ENCODE peak calls at places on chromosomes 4 and X, in eight cellular contexts. U is NCI-H1436; Q is posterior vena cava; Y is CD4-positive, CD25-positive, alpha-beta regulatory T cell; Z is effector CD4-positive, alpha-beta T cell; T is B cell; V is HCEC 1CT; X is esophagus squamous epithelium. W is an unnamed sample.

GRCh38 chrX:140672840-140673731 is 36.5 kb upstream of the LINC00632 start:
- DNase-seq in U (no peak), Q (no peak), Y (no peak), Z (no peak), T (no peak), V (no peak), X (no peak), W (no peak)

GRCh38 chrX:10622197-10622596 is 1.8 kb upstream of the MID1 start:
- DNase-seq in U (no peak), Q (no peak), Y (no peak), Z (no peak), T (no peak), V (no peak), X (no peak), W (no peak)

GRCh38 chr4:96630839-96631238 is 790.9 kb downstream of the PDHA2 start:
- DNase-seq in U (no peak), Q (no peak), Y (no peak), Z (no peak), T (no peak), V (no peak), X (no peak), W (no peak)

GRCh38 chrX:53321216-53321942 is 40.0 kb upstream of the IQSEC2 start:
- DNase-seq in U (no peak), Q (peak; percentile 68), Y (no peak), Z (no peak), T (no peak), V (no peak), X (no peak), W (no peak)

GRCh38 chr4:41935652-41936021 is 408 bp downstream of the TMEM33 start:
- DNase-seq in U (no peak), Q (no peak), Y (peak; percentile 24), Z (no peak), T (no peak), V (no peak), X (no peak), W (no peak)

GRCh38 chr4:100746141-100746540 is 228.3 kb upstream of the EMCN start:
- DNase-seq in U (no peak), Q (no peak), Y (no peak), Z (no peak), T (no peak), V (no peak), X (no peak), W (no peak)

GRCh38 chrX:41824551-41824950 is 98.8 kb downstream of the CASK start:
- DNase-seq in U (no peak), Q (no peak), Y (no peak), Z (no peak), T (no peak), V (peak; percentile 73), X (no peak), W (no peak)

GRCh38 chr4:100823066-100823992 is 305.5 kb upstream of the EMCN start:
- DNase-seq in U (no peak), Q (no peak), Y (peak; percentile 39), Z (no peak), T (no peak), V (peak; percentile 63), X (no peak), W (no peak)

GRCh38 chr4:56786955-56787354 is 34.5 kb downstream of the SPINK2 start:
- DNase-seq in U (no peak), Q (no peak), Y (no peak), Z (no peak), T (no peak), V (peak; percentile 89), X (no peak), W (peak; percentile 87)

GRCh38 chr4:8472689-8473197 is 32.2 kb downstream of the TRMT44 start:
- DNase-seq in U (no peak), Q (no peak), Y (no peak), Z (no peak), T (no peak), V (peak; percentile 80), X (no peak), W (peak; percentile 96)

GRCh38 chr4:98508248-98508647 is 150.2 kb downstream of the TSPAN5 start:
- DNase-seq in U (no peak), Q (no peak), Y (no peak), Z (no peak), T (no peak), V (no peak), X (no peak), W (no peak)

GRCh38 chr4:6114601-6115000 is 85.7 kb downstream of the JAKMIP1 start:
- DNase-seq in U (no peak), Q (no peak), Y (peak; percentile 46), Z (no peak), T (no peak), V (no peak), X (no peak), W (no peak)

GRCh38 chr4:97491856-97492255 is 651.4 kb downstream of the STPG2 start:
- DNase-seq in U (no peak), Q (no peak), Y (no peak), Z (no peak), T (no peak), V (no peak), X (no peak), W (no peak)

GRCh38 chr4:160247091-160247656 is 1144.3 kb downstream of the RAPGEF2 start:
- DNase-seq in U (no peak), Q (no peak), Y (no peak), Z (no peak), T (no peak), V (no peak), X (no peak), W (no peak)

GRCh38 chr4:110415451-110415850 is 60.5 kb upstream of the ENPEP start:
- DNase-seq in U (no peak), Q (no peak), Y (no peak), Z (no peak), T (no peak), V (no peak), X (no peak), W (no peak)

GRCh38 chr4:168318266-168318895 is at the start of gene DDX60:
- DNase-seq in U (peak; percentile 60), Q (peak; percentile 89), Y (peak; percentile 95), Z (peak; percentile 79), T (peak; percentile 89), V (peak; percentile 59), X (peak; percentile 16), W (peak; percentile 37)

GRCh38 chrX:41086627-41086932 is 1.3 kb downstream of the USP9X start:
- DNase-seq in U (no peak), Q (no peak), Y (no peak), Z (no peak), T (no peak), V (no peak), X (no peak), W (no peak)

GRCh38 chr4:52914051-52914605 is 52.0 kb downstream of the RASL11B start:
- DNase-seq in U (no peak), Q (no peak), Y (no peak), Z (no peak), T (no peak), V (peak; percentile 56), X (no peak), W (no peak)

GRCh38 chrX:38816158-38816557 is 14.9 kb downstream of the MID1IP1 start:
- DNase-seq in U (no peak), Q (no peak), Y (peak; percentile 50), Z (no peak), T (no peak), V (peak; percentile 5), X (no peak), W (no peak)

GRCh38 chr4:55907469-55907868 is 41.3 kb upstream of the CEP135 start:
- DNase-seq in U (no peak), Q (no peak), Y (peak; percentile 21), Z (no peak), T (no peak), V (no peak), X (no peak), W (no peak)

GRCh38 chrX:16797358-16797757 is 11.1 kb downstream of the TXLNG start:
- DNase-seq in U (no peak), Q (no peak), Y (no peak), Z (no peak), T (no peak), V (no peak), X (no peak), W (no peak)

GRCh38 chr4:6162885-6163284 is 37.5 kb downstream of the JAKMIP1 start:
- DNase-seq in U (no peak), Q (peak; percentile 9), Y (no peak), Z (no peak), T (no peak), V (no peak), X (no peak), W (no peak)

GRCh38 chr4:52780206-52780605 is 29.0 kb upstream of the ERVMER34-1 start:
- DNase-seq in U (no peak), Q (no peak), Y (no peak), Z (no peak), T (no peak), V (peak; percentile 38), X (no peak), W (peak; percentile 3)

GRCh38 chr4:14313757-14314156 is 686.2 kb upstream of the BOD1L1 start:
- DNase-seq in U (no peak), Q (no peak), Y (no peak), Z (no peak), T (no peak), V (no peak), X (no peak), W (no peak)

GRCh38 chrX:1485033-1485432 is 32.3 kb upstream of the ASMTL start:
- DNase-seq in U (no peak), Q (no peak), Y (no peak), Z (no peak), T (peak; percentile 5), V (no peak), X (no peak), W (no peak)

GRCh38 chrX:23756165-23756564 is 13.1 kb upstream of the ACOT9 start:
- DNase-seq in U (peak; percentile 18), Q (no peak), Y (peak; percentile 82), Z (peak; percentile 47), T (peak; percentile 71), V (peak; percentile 49), X (no peak), W (no peak)

GRCh38 chr4:76696109-76696508 is 201.8 kb downstream of the SOWAHB start:
- DNase-seq in U (peak; percentile 57), Q (no peak), Y (no peak), Z (no peak), T (no peak), V (no peak), X (no peak), W (no peak)

GRCh38 chr4:127249767-127250108 is 383.0 kb upstream of the INTU start:
- DNase-seq in U (no peak), Q (no peak), Y (no peak), Z (no peak), T (no peak), V (no peak), X (no peak), W (no peak)

GRCh38 chr4:385934-386707 is 48.5 kb downstream of the ZNF141 start:
- DNase-seq in U (no peak), Q (no peak), Y (no peak), Z (no peak), T (no peak), V (no peak), X (no peak), W (no peak)

GRCh38 chr4:8866421-8866820 is 5.2 kb downstream of the HMX1 start:
- DNase-seq in U (no peak), Q (no peak), Y (no peak), Z (no peak), T (no peak), V (no peak), X (no peak), W (no peak)

GRCh38 chr4:152100378-152101201 is 339.8 kb upstream of the GATB start:
- DNase-seq in U (no peak), Q (no peak), Y (peak; percentile 98), Z (peak; percentile 71), T (no peak), V (no peak), X (no peak), W (no peak)

GRCh38 chr4:82643994-82644730 is 82.4 kb upstream of the TMEM150C start:
- DNase-seq in U (no peak), Q (no peak), Y (no peak), Z (no peak), T (no peak), V (peak; percentile 49), X (no peak), W (no peak)

GRCh38 chr4:154743683-154744340 is at the start of gene LRAT:
- DNase-seq in U (no peak), Q (peak; percentile 80), Y (peak; percentile 43), Z (peak; percentile 3), T (no peak), V (no peak), X (no peak), W (no peak)

GRCh38 chrX:40504801-40505605 is 75.8 kb upstream of the ATP6AP2 start:
- DNase-seq in U (no peak), Q (no peak), Y (no peak), Z (no peak), T (no peak), V (peak; percentile 72), X (no peak), W (peak; percentile 30)